ENCODE peak calls at places on chromosomes 2 and 18, in six cellular contexts. H is heart right ventricle, F is cardiac fibroblast, D is Peyer's patch, P is astrocyte of the spinal cord, R is HFF-Myc. V is an unnamed sample.

GRCh38 chr2:241088791-241089732 is 13.0 kb downstream of the MTERF4 start:
- DNase-seq in H (no peak), F (no peak), D (no peak), P (no peak), R (no peak), V (no peak)

GRCh38 chr2:11042841-11043240 is 112.4 kb upstream of the SLC66A3 start:
- DNase-seq in H (no peak), F (no peak), D (no peak), P (no peak), R (no peak), V (no peak)

GRCh38 chr2:212547716-212548458 is 9.3 kb upstream of the ERBB4 start:
- DNase-seq in H (no peak), F (no peak), D (no peak), P (no peak), R (no peak), V (no peak)

GRCh38 chr2:202632682-202633081 is 2.1 kb upstream of the FAM117B start:
- DNase-seq in H (peak), F (peak), D (no peak), P (peak), R (no peak), V (no peak)

GRCh38 chr2:172655091-172655837 is 80.4 kb upstream of the RAPGEF4 start:
- DNase-seq in H (no peak), F (no peak), D (no peak), P (peak), R (peak), V (peak)

GRCh38 chr2:59237311-59237710 is 996.2 kb upstream of the FANCL start:
- DNase-seq in H (no peak), F (no peak), D (no peak), P (no peak), R (no peak), V (no peak)

GRCh38 chr2:3628800-3629199 is 29.2 kb upstream of the ALLC start:
- DNase-seq in H (no peak), F (peak), D (peak), P (no peak), R (no peak), V (no peak)

GRCh38 chr2:121285077-121285449 is at the start of gene TFCP2L1:
- DNase-seq in H (no peak), F (no peak), D (peak), P (no peak), R (no peak), V (no peak)

GRCh38 chr2:241559489-241560180 is 1.1 kb downstream of the BOK start:
- DNase-seq in H (no peak), F (peak), D (no peak), P (peak), R (no peak), V (peak)

GRCh38 chr2:40363631-40364030 is 88.3 kb downstream of the SLC8A1 start:
- DNase-seq in H (no peak), F (peak), D (no peak), P (peak), R (no peak), V (peak)

GRCh38 chr2:37156857-37157714 is at the start of gene EIF2AK2:
- DNase-seq in H (peak), F (peak), D (peak), P (peak), R (peak), V (peak)

GRCh38 chr18:70489556-70489955 is 200.7 kb downstream of the SOCS6 start:
- DNase-seq in H (no peak), F (no peak), D (no peak), P (no peak), R (no peak), V (no peak)

GRCh38 chr2:241746084-241746483 is 11.7 kb downstream of the D2HGDH start:
- DNase-seq in H (no peak), F (no peak), D (no peak), P (no peak), R (no peak), V (no peak)

GRCh38 chr2:129817175-129817574 is 162.3 kb upstream of the RAB6C start:
- DNase-seq in H (no peak), F (no peak), D (no peak), P (no peak), R (no peak), V (no peak)

GRCh38 chr2:222052934-222053367 is 245.8 kb downstream of the PAX3 start:
- DNase-seq in H (no peak), F (no peak), D (no peak), P (no peak), R (no peak), V (no peak)

GRCh38 chr2:242010567-242011513 is 141.3 kb downstream of the RTP5 start:
- DNase-seq in H (no peak), F (no peak), D (no peak), P (peak), R (no peak), V (peak)

GRCh38 chr18:65725421-65726050 is 25.3 kb upstream of the CDH7 start:
- DNase-seq in H (peak), F (no peak), D (peak), P (no peak), R (no peak), V (no peak)

GRCh38 chr2:232458051-232458660 is 2.2 kb downstream of the ALPI start:
- DNase-seq in H (no peak), F (no peak), D (no peak), P (no peak), R (no peak), V (no peak)

GRCh38 chr2:64652231-64653173 is 1.2 kb downstream of the SERTAD2 start:
- DNase-seq in H (peak), F (peak), D (peak), P (peak), R (no peak), V (peak)

GRCh38 chr2:72895759-72896281 is 8.6 kb downstream of the SPR start:
- DNase-seq in H (peak), F (peak), D (peak), P (no peak), R (no peak), V (peak)

GRCh38 chr2:113166187-113166645 is 7.6 kb upstream of the PSD4 start:
- DNase-seq in H (no peak), F (no peak), D (no peak), P (no peak), R (no peak), V (no peak)

GRCh38 chr18:70931942-70932814 is 643.3 kb downstream of the SOCS6 start:
- DNase-seq in H (no peak), F (peak), D (no peak), P (peak), R (no peak), V (peak)

GRCh38 chr18:23105581-23106219 is 29.6 kb upstream of the CABLES1 start:
- DNase-seq in H (no peak), F (no peak), D (no peak), P (no peak), R (no peak), V (no peak)

GRCh38 chr18:55089595-55089994 is 130.3 kb upstream of the CCDC68 start:
- DNase-seq in H (no peak), F (peak), D (no peak), P (no peak), R (no peak), V (no peak)

GRCh38 chr2:233026211-233026813 is 6.2 kb upstream of the NEU2 start:
- DNase-seq in H (no peak), F (peak), D (no peak), P (peak), R (no peak), V (peak)

GRCh38 chr2:71071681-71072398 is 3.4 kb downstream of the NAGK start:
- DNase-seq in H (no peak), F (no peak), D (peak), P (no peak), R (no peak), V (no peak)

GRCh38 chr2:232937278-232937906 is 67.3 kb downstream of the SNORC start:
- DNase-seq in H (no peak), F (peak), D (no peak), P (no peak), R (no peak), V (peak)

GRCh38 chr2:108993095-108993937 is 4.3 kb upstream of the EDAR start:
- DNase-seq in H (no peak), F (no peak), D (peak), P (no peak), R (no peak), V (no peak)

GRCh38 chr2:202267495-202267894 is 1.9 kb downstream of the NOP58 start:
- DNase-seq in H (no peak), F (no peak), D (no peak), P (no peak), R (no peak), V (no peak)

GRCh38 chr2:1746174-1747064 is 2.1 kb upstream of the PXDN start:
- DNase-seq in H (no peak), F (no peak), D (no peak), P (no peak), R (no peak), V (no peak)

GRCh38 chr2:135072125-135072997 is 20.3 kb downstream of the RAB3GAP1 start:
- DNase-seq in H (no peak), F (no peak), D (no peak), P (peak), R (no peak), V (no peak)

GRCh38 chr2:42794271-42795046 is 2.1 kb upstream of the HAAO start:
- DNase-seq in H (no peak), F (peak), D (peak), P (no peak), R (no peak), V (peak)
- TF ChIP-seq CTCF in H (no peak), F (peak), D (peak), P (peak), R (peak), V (peak)

DNA sequence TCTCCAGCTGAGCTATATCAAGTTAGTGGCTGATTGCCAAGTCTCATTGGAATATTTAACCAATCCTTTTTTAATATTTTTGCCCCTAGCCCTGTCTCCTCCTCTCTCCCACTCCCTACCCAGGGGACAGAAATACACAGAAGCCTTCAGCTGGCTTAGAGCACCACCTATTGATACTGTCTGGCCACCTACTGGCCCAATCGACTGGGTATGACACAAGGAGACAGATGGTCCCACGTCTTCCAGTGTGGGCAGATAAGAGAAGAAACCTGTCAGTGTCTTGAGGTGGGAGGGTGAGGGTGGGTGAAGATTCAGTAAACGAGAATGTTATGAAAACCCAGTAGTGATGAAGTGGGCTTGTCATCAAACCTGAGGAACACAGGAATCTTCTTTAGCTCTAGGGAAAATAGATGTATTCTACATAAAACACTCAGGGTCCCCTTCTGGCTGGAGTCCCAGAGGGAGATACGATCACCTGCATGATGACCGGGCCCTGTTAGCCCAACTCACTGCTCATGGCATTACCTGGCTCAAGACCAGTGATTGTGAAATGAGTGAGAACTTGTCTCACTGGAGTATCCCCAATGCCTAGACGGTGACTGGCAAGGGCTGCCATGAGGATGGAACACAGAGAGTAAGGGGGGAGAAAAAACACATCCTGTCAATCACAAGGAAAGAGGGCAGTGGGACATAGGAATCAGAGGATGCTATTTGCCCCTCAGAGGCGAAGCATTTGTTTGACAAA is 26.7 kb downstream of the POLR1A start:
- DNase-seq in H (no peak), F (peak), D (peak), P (peak), R (no peak), V (peak)
- H3K4me3 ChIP-seq in H (no peak), F (no peak), D (no peak), P (no peak), R (no peak), V (no peak)

GRCh38 chr2:154247503-154247902 is 375.8 kb downstream of the GALNT13 start:
- DNase-seq in H (no peak), F (no peak), D (no peak), P (no peak), R (no peak), V (no peak)

GRCh38 chr2:154243685-154244084 is 372.0 kb downstream of the GALNT13 start:
- DNase-seq in H (no peak), F (no peak), D (no peak), P (no peak), R (no peak), V (no peak)

GRCh38 chr2:154240921-154241379 is 369.2 kb downstream of the GALNT13 start:
- DNase-seq in H (no peak), F (no peak), D (no peak), P (no peak), R (no peak), V (no peak)

GRCh38 chr2:154240316-154240715 is 368.6 kb downstream of the GALNT13 start:
- DNase-seq in H (no peak), F (no peak), D (no peak), P (no peak), R (no peak), V (no peak)

DNA sequence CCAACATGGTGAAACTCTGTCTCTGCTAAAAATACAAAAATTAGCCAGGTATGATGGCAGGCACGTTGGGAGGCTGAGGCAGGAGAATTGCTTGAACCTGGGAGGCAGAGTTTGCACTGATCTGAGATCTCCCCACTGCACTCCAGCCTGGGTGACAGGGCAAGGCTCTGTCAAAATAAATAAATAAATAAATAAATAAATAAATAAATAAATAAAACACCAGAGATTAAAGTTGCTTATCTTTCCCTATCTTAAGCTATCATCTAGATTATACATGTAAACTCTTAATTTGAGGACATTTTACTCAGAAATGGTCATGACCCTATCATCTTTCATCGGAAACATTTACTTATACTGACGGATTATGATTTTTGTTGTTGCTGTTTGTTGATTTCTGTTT is 373.2 kb downstream of the GALNT13 start:
- DNase-seq in H (no peak), F (no peak), D (no peak), P (no peak), R (no peak), V (no peak)
- TF ChIP-seq CTCF in H (no peak), F (no peak), D (no peak), P (no peak), R (no peak), V (no peak)

DNA sequence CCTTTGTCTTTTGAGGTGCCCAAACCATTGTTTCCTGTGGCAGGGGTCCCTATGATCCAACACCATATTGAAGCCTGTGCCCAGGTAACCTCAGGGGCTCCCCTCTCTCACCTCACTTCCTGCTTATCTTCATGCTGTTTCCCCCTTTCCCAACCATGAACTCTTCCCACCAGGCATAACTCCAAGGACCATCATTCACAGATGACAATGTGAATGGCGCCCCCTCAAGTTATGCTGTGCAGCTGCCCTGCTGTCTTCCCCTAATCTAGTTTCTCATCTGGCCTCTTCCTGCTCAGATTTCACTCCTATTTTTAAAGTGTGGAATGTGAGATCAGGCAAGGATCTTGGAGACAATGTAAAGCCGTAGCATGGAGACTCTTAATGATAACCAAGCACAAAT is 1.4 kb downstream of the GMPPA start:
- DNase-seq in H (no peak), F (no peak), D (no peak), P (no peak), R (no peak), V (peak)
- H3K4me3 ChIP-seq in H (no peak), F (no peak), D (no peak), P (no peak), R (peak), V (peak)

V was measured in foreskin fibroblast.